ENCODE peak calls at places on chromosome 5, in six cellular contexts. J is activated CD8-positive, alpha-beta T cell treated with anti-CD3 and anti-CD28 coated beads for 36 hours; M is heart right ventricle; X is cardiac muscle cell; E is brain microvascular endothelial cell; F is GM20000. B is an unnamed sample.

GRCh38 chr5:77971965-77972544 is 195.9 kb upstream of the TBCA start:
- DNase-seq in J (no peak), M (no peak), X (no peak), E (no peak), F (no peak), B (no peak)

GRCh38 chr5:112703866-112704820 is 33.5 kb upstream of the APC start:
- DNase-seq in J (no peak), M (peak), X (peak), E (peak), F (no peak), B (peak)

GRCh38 chr5:10295619-10296326 is 11.9 kb downstream of the CMBL start:
- DNase-seq in J (no peak), M (no peak), X (no peak), E (no peak), F (no peak), B (no peak)

GRCh38 chr5:142743677-142744441 is 26.3 kb upstream of the ARHGAP26 start:
- DNase-seq in J (no peak), M (peak), X (peak), E (no peak), F (no peak), B (no peak)

GRCh38 chr5:136058972-136059354 is 30.2 kb downstream of the TGFBI start:
- DNase-seq in J (no peak), M (no peak), X (no peak), E (no peak), F (no peak), B (no peak)

GRCh38 chr5:140690376-140690932 is 716 bp downstream of the HARS1 start:
- DNase-seq in J (no peak), M (no peak), X (no peak), E (no peak), F (no peak), B (no peak)

GRCh38 chr5:1910081-1910760 is 27.5 kb upstream of the IRX4 start:
- DNase-seq in J (no peak), M (no peak), X (no peak), E (no peak), F (no peak), B (no peak)

GRCh38 chr5:56244676-56245075 is 11.5 kb upstream of the ANKRD55 start:
- DNase-seq in J (no peak), M (no peak), X (peak), E (no peak), F (no peak), B (no peak)

GRCh38 chr5:111502976-111503375 is 9.4 kb downstream of the STARD4 start:
- DNase-seq in J (no peak), M (no peak), X (peak), E (no peak), F (no peak), B (no peak)

GRCh38 chr5:145796318-145796717 is 38.8 kb downstream of the PRELID2 start:
- DNase-seq in J (no peak), M (no peak), X (no peak), E (no peak), F (no peak), B (no peak)

GRCh38 chr5:132003170-132003744 is 8.2 kb downstream of the ACSL6 start:
- DNase-seq in J (no peak), M (peak), X (peak), E (no peak), F (no peak), B (no peak)

GRCh38 chr5:10556331-10556807 is 7.5 kb upstream of the ANKRD33B start:
- DNase-seq in J (no peak), M (no peak), X (peak), E (peak), F (no peak), B (peak)

GRCh38 chr5:2017540-2018389 is 135.0 kb upstream of the IRX4 start:
- DNase-seq in J (peak), M (no peak), X (peak), E (peak), F (peak), B (no peak)

GRCh38 chr5:71601222-71602026 is 14.3 kb downstream of the MCCC2 start:
- DNase-seq in J (peak), M (peak), X (peak), E (peak), F (peak), B (peak)

GRCh38 chr5:96065577-96066385 is 104.1 kb upstream of the ELL2 start:
- DNase-seq in J (peak), M (no peak), X (no peak), E (no peak), F (no peak), B (no peak)

GRCh38 chr5:181131514-181131913 is 545 bp upstream of the OR2V1 start:
- DNase-seq in J (no peak), M (no peak), X (no peak), E (no peak), F (no peak), B (no peak)

GRCh38 chr5:120396186-120396585 is 67.9 kb upstream of the PRR16 start:
- DNase-seq in J (no peak), M (no peak), X (no peak), E (no peak), F (no peak), B (peak)

GRCh38 chr5:124957063-124957462 is 210.6 kb upstream of the ZNF608 start:
- DNase-seq in J (no peak), M (no peak), X (no peak), E (no peak), F (no peak), B (no peak)

GRCh38 chr5:56360816-56361215 is 127.7 kb upstream of the ANKRD55 start:
- DNase-seq in J (no peak), M (no peak), X (peak), E (no peak), F (no peak), B (no peak)

GRCh38 chr5:91345466-91345865 is 37.7 kb downstream of the ARRDC3 start:
- DNase-seq in J (no peak), M (no peak), X (no peak), E (no peak), F (no peak), B (no peak)

GRCh38 chr5:100026601-100027000 is 508.6 kb upstream of the FAM174A start:
- DNase-seq in J (no peak), M (no peak), X (no peak), E (no peak), F (no peak), B (no peak)

GRCh38 chr5:17216974-17217325 is 481 bp upstream of the BASP1 start:
- DNase-seq in J (no peak), M (peak), X (peak), E (peak), F (no peak), B (no peak)

GRCh38 chr5:149125386-149125891 is 15.9 kb upstream of the ABLIM3 start:
- DNase-seq in J (no peak), M (no peak), X (no peak), E (no peak), F (no peak), B (no peak)
- TF ChIP-seq CTCF in J (no peak), M (no peak), X (peak), E (peak), F (no peak), B (peak)

GRCh38 chr5:174312270-174312617 is 266.7 kb downstream of the NSG2 start:
- DNase-seq in J (no peak), M (no peak), X (no peak), E (no peak), F (no peak), B (no peak)
- TF ChIP-seq CTCF in J (no peak), M (no peak), X (no peak), E (no peak), F (no peak), B (peak)

GRCh38 chr5:172052454-172053236 is 46.2 kb upstream of the FBXW11 start:
- DNase-seq in J (no peak), M (peak), X (peak), E (peak), F (no peak), B (peak)
- TF ChIP-seq CTCF in J (no peak), M (peak), X (peak), E (peak), F (no peak), B (peak)

DNA sequence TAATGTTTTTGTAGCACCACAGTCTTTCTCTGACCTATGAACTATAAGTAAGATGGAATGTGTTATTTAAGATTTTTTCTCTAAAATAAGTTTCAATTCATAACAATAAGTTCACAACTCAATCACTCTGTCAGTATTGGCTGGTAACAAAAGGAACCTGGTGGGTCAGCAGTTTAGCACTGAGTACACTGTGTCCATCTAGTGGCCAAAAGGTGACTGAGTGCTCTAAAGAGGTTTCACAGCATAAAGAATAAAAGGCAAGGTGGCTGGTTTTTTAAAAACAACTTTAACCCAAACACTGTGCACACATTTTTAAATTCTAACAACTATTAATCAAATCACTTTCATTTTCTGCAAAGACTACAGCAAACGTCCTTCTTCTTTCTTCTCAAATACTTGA is 443.3 kb downstream of the PDE4D start:
- DNase-seq in J (no peak), M (no peak), X (no peak), E (no peak), F (no peak), B (no peak)
- TF ChIP-seq CTCF in J (no peak), M (no peak), X (peak), E (peak), F (no peak), B (peak)

GRCh38 chr5:60590172-60590571 is 109.8 kb downstream of the DEPDC1B start:
- DNase-seq in J (no peak), M (no peak), X (no peak), E (no peak), F (no peak), B (no peak)

GRCh38 chr5:60583598-60583997 is 116.4 kb downstream of the DEPDC1B start:
- DNase-seq in J (no peak), M (no peak), X (no peak), E (no peak), F (no peak), B (no peak)

GRCh38 chr5:60585618-60586017 is 114.3 kb downstream of the DEPDC1B start:
- DNase-seq in J (no peak), M (no peak), X (no peak), E (no peak), F (no peak), B (no peak)

GRCh38 chr5:60584304-60584703 is 115.7 kb downstream of the DEPDC1B start:
- DNase-seq in J (no peak), M (no peak), X (no peak), E (no peak), F (no peak), B (no peak)

DNA sequence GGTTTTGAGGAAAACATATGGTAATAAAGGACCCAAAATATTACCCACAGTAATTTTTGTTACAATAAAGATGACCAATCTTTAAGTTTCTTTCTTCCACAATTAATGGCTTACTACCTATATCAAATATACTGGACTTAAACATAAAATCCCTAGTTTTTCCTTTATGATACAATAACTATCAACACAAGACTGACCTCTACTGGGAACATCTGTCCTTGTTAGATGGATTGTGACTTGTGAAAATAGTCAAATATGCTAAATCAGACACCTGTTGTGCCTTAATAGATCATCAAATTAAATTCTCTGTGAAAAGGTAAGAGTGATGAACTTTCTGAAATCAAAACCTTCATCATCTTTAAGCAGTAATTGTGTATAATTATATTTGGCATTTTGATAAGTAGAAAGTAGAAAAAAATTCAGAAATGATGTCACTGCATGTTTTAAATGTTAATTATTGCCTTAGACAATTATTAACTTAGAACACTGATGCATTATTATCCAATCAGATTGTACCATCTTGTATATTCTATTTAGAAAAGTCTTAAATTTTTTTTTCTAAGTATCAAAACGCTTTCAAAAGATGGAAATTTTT is 113.6 kb downstream of the DEPDC1B start:
- DNase-seq in J (no peak), M (no peak), X (peak), E (peak), F (peak), B (no peak)
- TF ChIP-seq CTCF in J (no peak), M (peak), X (peak), E (peak), F (peak), B (peak)

GRCh38 chr5:81856948-81857928 is 106.3 kb upstream of the SSBP2 start:
- DNase-seq in J (peak), M (peak), X (no peak), E (no peak), F (peak), B (no peak)
- TF ChIP-seq CTCF in J (no peak), M (peak), X (peak), E (peak), F (peak), B (peak)